ENCODE peak calls at places on chromosomes 3 and 15, in four cellular contexts. S is tibial artery, J is ovary, F is upper lobe of right lung. P is an unnamed sample.

GRCh38 chr3:42118762-42119361 is 27.7 kb downstream of the TRAK1 start:
- DNase-seq in S (no peak), J (no peak), F (no peak), P (peak)

GRCh38 chr3:48301020-48301813 is 32.2 kb downstream of the SPINK8 start:
- DNase-seq in S (peak), J (peak), F (peak), P (peak)

GRCh38 chr3:188385295-188385694 is 231.3 kb downstream of the LPP start:
- DNase-seq in S (no peak), J (no peak), F (peak), P (no peak)

GRCh38 chr15:83764201-83764839 is 110.4 kb downstream of the ADAMTSL3 start:
- DNase-seq in S (no peak), J (no peak), F (no peak), P (no peak)

GRCh38 chr3:100366424-100366823 is 31.9 kb downstream of the NIT2 start:
- DNase-seq in S (no peak), J (no peak), F (no peak), P (no peak)

GRCh38 chr15:70442616-70443321 is 320.6 kb downstream of the UACA start:
- DNase-seq in S (no peak), J (no peak), F (no peak), P (no peak)

GRCh38 chr3:145849115-145849514 is 311.9 kb downstream of the PLOD2 start:
- DNase-seq in S (no peak), J (no peak), F (no peak), P (no peak)

GRCh38 chr3:5162102-5162501 is 25.4 kb upstream of the EDEM1 start:
- DNase-seq in S (no peak), J (no peak), F (no peak), P (no peak)

GRCh38 chr3:52277972-52278509 is 408 bp downstream of the WDR82 start:
- DNase-seq in S (peak), J (no peak), F (no peak), P (peak)

GRCh38 chr3:128501431-128501830 is 8.4 kb upstream of the GATA2 start:
- DNase-seq in S (no peak), J (no peak), F (no peak), P (peak)

GRCh38 chr3:126186271-126186670 is 5.9 kb upstream of the ALDH1L1 start:
- DNase-seq in S (no peak), J (peak), F (no peak), P (no peak)

GRCh38 chr3:55162031-55162784 is 234.3 kb upstream of the LRTM1 start:
- DNase-seq in S (no peak), J (no peak), F (no peak), P (no peak)

GRCh38 chr3:125519678-125520562 is at the start of gene SNX4:
- DNase-seq in S (peak), J (peak), F (peak), P (peak)

GRCh38 chr15:31197497-31198414 is 96.2 kb upstream of the TRPM1 start:
- DNase-seq in S (no peak), J (no peak), F (peak), P (no peak)

GRCh38 chr3:18189651-18190050 is 235.5 kb downstream of the SATB1 start:
- DNase-seq in S (no peak), J (no peak), F (no peak), P (no peak)

GRCh38 chr3:21954709-21955108 is 203.7 kb upstream of the ZNF385D start:
- DNase-seq in S (no peak), J (no peak), F (no peak), P (no peak)

GRCh38 chr3:186107148-186108105 is 1.5 kb downstream of the ETV5 start:
- DNase-seq in S (peak), J (peak), F (peak), P (peak)

GRCh38 chr15:29835301-29835700 is 13.0 kb upstream of the TJP1 start:
- DNase-seq in S (no peak), J (no peak), F (no peak), P (no peak)

GRCh38 chr3:157445897-157446296 is 9.2 kb downstream of the PTX3 start:
- DNase-seq in S (no peak), J (no peak), F (no peak), P (no peak)

GRCh38 chr3:120908030-120908802 is at the start of gene STXBP5L:
- DNase-seq in S (peak), J (peak), F (peak), P (peak)

DNA sequence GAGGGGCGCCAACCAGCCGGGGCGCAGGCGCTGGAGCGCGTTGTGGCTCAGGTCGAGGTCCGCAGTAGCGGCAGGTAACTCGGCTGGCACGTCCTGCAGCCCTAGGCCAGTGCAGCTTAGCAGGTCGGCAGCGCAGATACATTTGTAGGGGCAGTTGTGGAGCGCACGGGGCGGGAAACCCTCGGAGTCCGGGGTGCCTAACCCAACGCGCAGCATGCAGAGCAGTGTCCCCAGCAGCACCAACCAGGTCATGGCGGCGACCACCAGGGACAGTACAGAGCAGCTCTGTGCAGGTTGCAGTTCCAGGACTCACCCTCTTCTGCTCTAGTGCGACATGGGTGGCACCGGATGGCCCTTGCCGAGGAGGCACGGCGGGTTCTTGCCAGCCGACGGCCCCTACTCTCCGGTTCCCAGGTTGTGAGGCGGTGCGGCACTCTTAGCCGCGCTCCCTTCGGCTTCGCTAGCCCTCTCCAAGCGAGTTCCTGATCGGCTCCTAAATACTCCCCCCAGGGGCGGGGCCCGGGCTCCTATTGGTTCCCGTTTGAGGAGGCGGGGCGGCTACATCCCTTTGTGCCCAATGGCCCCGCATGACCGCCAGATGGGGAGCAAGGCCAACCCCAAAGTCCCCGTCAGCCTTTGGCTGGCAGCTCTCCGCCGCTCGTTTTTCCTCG is at the start of gene AMIGO3:
- DNase-seq in S (peak), J (peak), F (peak), P (peak)
- TF ChIP-seq CTCF in S (peak), J (peak), F (peak), P (peak)

DNA sequence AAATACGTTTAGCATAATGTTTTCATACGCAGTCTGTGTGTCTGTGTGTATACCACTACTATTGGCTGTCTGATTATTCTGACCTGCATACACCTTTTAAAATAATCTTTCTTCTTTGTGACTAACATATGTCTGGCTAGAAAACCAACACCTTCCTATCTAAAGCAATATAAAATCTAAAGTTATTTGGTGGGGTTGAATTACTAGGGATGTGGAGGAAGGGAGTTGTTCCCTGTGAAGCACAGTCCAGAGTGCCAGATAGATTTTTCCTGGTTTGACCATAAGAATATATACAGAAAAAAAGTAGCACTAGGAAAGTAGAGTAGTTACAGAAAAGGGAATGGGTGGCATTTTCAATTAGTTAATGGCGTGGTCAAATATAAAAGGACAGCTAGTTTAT is 918.8 kb downstream of the NAALADL2 start:
- DNase-seq in S (no peak), J (no peak), F (no peak), P (no peak)
- TF ChIP-seq CTCF in S (no peak), J (no peak), F (no peak), P (no peak)

DNA sequence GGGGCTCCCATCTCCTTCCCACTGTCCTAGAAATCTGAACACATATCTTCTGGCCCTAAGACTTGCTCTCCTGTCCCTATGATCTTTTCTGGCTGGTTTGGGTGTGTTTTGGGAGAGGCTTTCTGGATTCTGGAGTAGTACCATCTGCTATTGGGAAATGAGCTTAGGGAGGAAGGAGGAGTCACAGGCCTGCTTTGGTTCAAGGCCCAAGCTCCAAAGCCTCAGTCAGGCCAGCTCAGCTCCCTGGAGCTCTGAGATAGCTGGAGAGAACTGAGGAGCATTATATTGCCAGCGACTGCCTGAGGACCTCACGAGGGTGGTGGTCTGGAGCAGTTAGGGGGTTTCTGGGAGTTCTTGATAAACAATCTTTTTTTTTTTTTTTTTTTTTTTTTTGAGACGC is 18.7 kb downstream of the RASGRF1 start:
- DNase-seq in S (peak), J (peak), F (no peak), P (no peak)
- TF ChIP-seq CTCF in S (no peak), J (no peak), F (no peak), P (no peak)

DNA sequence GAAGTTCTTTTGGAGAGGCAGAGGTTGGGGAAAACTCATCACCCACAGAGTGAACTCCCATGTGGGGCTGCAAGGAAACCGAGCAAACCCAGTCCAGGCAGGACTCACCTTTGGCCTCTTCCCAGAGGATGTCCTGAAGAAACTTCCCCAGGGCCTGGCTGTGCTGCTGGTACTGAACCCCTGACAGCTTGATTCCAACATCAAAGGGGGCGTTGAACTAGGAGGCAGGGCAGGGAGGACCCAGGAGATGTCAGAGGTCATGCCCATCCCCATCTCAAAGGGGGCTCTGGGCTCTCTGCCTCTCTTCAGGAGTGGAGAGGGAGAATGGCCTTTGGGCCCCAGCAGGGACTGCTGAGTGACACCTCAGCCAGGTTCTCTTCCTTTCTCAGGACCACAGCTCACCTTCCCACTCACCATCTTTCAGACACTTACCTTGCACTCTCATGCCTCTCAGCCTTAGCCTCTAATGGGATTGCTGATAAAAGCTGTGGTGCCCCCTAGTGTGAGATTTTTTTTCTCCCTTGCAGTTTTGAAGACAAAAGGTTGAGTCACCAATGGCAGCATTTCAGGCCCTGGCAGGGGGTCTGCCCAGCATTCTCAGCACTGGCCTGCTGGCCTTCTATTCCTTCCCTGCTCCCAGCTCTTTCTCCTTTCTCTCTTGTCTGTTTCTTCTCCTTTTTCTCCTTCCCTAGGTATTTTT is 6.0 kb downstream of the GHRL start:
- DNase-seq in S (peak), J (no peak), F (no peak), P (no peak)
- TF ChIP-seq CTCF in S (peak), J (no peak), F (no peak), P (peak)

DNA sequence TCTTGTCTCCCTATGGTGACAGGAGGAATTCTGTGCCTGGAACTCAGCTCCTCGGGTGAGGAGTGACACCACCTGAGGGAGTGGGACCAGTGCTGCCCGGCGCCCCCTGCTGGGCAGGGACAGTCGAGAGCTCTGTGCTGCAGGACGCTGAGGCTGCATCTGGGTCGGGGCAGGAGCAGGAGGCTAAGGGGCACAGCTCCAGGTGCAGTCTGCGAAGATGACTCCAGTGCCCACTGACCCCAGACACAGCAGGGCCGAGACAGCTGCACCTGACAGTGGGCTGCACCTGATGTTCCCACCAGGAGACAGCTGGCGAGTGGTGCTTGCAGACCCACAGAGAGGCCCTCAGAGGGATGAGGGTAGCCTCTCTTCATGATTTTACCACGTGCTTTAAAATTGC is 152.9 kb downstream of the ATP10A start:
- DNase-seq in S (no peak), J (no peak), F (peak), P (no peak)
- TF ChIP-seq CTCF in S (peak), J (peak), F (peak), P (peak)

DNA sequence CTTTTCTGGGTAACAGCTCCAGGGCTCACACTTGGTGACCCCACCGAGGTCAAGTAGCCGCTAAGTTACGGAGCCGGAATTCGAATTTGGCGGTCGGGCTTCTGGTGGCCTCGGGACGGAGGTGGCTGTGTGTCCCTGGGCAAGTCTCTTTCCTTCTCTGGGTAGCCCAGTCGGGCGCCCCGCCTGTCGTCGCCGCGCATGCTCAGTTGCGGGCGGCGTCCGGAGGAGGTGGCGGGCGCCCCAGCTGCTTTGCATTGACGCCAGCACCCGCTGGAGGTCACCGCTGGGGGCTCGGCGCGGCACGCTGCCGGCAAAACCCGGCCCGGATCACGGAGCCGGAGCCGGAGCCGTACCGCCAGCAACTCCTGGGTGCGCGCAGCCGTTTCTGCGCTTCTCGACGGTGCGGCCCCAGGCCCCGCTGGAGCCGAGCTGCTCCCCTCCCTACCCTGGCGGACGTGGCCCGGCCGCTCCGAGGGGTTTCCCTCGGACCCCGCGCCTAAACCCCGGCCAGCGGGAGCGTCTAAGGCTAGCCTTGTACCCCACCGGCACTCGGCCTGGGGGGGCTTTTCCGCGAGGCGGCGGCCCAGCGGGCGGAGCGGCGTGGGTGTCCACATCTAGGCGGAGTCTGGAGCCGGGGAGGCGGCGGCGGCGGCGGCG is 474 bp upstream of the PDE8A start:
- DNase-seq in S (peak), J (peak), F (peak), P (peak)
- TF ChIP-seq CTCF in S (peak), J (peak), F (peak), P (peak)

DNA sequence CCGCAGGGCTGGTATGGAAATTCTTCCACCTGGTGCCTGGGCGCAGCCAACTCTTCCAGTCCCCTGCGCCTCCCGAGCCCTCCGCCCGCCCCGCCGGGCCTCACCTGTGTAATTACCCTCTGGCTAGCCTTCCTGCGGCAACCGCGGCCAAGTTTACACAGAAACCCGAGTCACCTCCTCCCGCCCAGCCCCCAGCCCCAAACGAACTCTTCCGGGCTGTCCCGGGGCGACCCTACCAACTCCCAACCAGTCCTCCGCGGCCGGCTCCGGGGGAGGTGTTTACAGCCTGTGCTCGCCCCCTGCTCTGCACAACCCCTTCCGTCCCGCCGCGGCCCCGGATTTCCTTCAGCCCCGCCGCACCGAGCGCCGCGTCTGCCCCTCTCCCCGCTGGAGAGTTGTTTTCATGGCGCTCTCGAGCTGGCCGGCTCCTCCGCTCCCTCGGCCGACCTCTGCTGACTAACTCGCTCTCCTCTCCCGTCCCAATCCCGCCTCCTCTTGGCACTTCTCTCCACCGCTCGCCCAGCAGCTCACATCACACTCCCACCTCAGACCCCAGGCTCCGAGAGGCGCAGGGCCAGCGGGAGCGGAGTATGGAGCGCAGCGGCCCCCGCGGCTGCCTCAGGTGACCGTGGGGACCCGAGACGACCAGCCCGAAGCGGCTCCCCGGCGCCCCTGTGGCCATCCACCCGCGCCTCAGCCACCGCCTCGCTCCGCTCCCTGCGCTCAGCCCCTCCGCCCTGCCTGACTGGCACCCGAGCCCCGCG is 538 bp downstream of the ATOSA start:
- DNase-seq in S (peak), J (peak), F (peak), P (peak)
- TF ChIP-seq CTCF in S (no peak), J (no peak), F (peak), P (no peak)

DNA sequence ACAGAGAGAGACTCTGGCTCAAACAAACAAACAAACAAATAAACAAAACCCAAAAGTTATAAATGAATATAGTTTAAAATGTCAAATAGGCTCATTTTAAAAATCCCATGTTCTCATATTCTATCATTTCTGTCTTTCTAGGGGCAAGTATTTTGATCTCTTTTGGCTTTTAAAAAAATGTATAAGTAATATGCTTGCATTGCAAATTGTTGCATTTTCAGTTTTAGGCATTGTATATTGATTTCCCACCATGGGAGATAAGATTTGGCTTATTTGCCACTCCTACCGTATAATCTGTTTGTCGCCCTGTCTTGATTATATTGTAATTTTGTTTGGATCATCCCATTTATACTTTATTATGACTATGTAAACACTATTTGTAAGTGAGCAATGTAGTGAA is 70.6 kb downstream of the PIAS1 start:
- DNase-seq in S (no peak), J (no peak), F (no peak), P (no peak)
- TF ChIP-seq CTCF in S (no peak), J (no peak), F (no peak), P (no peak)

DNA sequence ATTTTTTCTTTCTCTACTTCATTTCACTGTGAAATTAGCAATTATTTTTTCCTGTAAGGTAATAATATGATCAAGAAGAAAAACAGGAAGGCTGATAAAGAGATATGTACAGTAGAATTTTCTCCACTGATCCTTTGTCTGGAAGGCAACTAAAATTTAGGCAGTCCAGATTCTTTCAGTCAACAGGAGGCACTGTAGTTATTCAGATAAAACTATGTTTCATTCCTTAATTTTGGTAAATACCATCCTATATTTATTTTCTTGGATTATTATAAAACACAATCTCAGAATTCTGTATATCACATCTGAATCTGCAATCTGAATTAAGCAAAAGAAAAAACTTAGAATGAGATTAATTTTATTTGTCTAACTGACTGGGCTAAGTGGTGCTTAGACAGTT is 343.2 kb downstream of the LSAMP start:
- DNase-seq in S (no peak), J (no peak), F (no peak), P (no peak)
- TF ChIP-seq CTCF in S (no peak), J (no peak), F (no peak), P (peak)

GRCh38 chr15:98649621-98649995 is 1.3 kb downstream of the IGF1R start:
- DNase-seq in S (no peak), J (peak), F (peak), P (no peak)
- TF ChIP-seq CTCF in S (peak), J (peak), F (peak), P (no peak)